ENCODE peak calls at places on chromosomes 2 and 18, in nine cellular contexts. E is neural progenitor cell; N is dorsolateral prefrontal cortex; M is CD8-positive, alpha-beta T cell; J is activated B cell treated with CpG ODN at 0.5 μM for 24 hours; T is HCT116; S is upper lobe of right lung; Q is heart left ventricle; I is GM13976. C is an unnamed sample.

GRCh38 chr2:237968048-237968862 is 1.4 kb downstream of the UBE2F start:
- DNase-seq in Q (peak; percentile 60), M (peak; percentile 58), T (no peak), E (no peak), S (peak; percentile 62), J (no peak), I (peak; percentile 81), N (no peak), C (peak; percentile 53)

GRCh38 chr2:43874776-43875451 is 36.1 kb downstream of the ABCG8 start:
- DNase-seq in S (no peak), T (no peak), J (no peak), M (no peak), I (peak; percentile 12), E (no peak), Q (no peak), N (no peak), C (no peak)

GRCh38 chr2:129318581-129319421 is 660.7 kb upstream of the RAB6C start:
- DNase-seq in M (no peak), S (no peak), I (no peak), Q (no peak), J (no peak), T (no peak), E (no peak), N (no peak), C (no peak)

GRCh38 chr2:128512664-128513415 is 194.2 kb upstream of the HS6ST1 start:
- DNase-seq in N (peak; percentile 7), M (no peak), I (peak; percentile 9), J (no peak), T (no peak), S (peak; percentile 35), E (no peak), Q (no peak), C (no peak)

GRCh38 chr2:12931211-12931844 is 214.6 kb downstream of the TRIB2 start:
- DNase-seq in T (peak; percentile 28), Q (peak; percentile 23), E (peak; percentile 51), N (no peak), M (no peak), J (no peak), S (no peak), I (peak; percentile 30), C (peak; percentile 56)

GRCh38 chr2:234102112-234102511 is 51.6 kb downstream of the SPP2 start:
- DNase-seq in N (no peak), T (peak; percentile 46), M (no peak), J (no peak), I (no peak), E (no peak), S (no peak), Q (no peak), C (no peak)

GRCh38 chr2:101173707-101174295 is 22.6 kb upstream of the TBC1D8 start:
- DNase-seq in M (no peak), S (no peak), E (no peak), Q (peak; percentile 45), N (no peak), J (peak; percentile 39), I (peak; percentile 38), T (no peak), C (no peak)

GRCh38 chr2:75565523-75566449 is 5.0 kb upstream of the EVA1A start:
- DNase-seq in I (no peak), N (no peak), J (no peak), M (no peak), E (no peak), S (no peak), Q (no peak), T (no peak), C (no peak)

GRCh38 chr2:216535454-216535995 is 36.9 kb downstream of the RPL37A start:
- DNase-seq in Q (peak; percentile 81), I (no peak), M (no peak), N (peak; percentile 35), J (no peak), T (no peak), S (no peak), E (no peak), C (peak; percentile 73)

GRCh38 chr2:176106636-176107539 is at the start of gene HOXD11:
- DNase-seq in T (no peak), N (no peak), J (no peak), S (no peak), I (no peak), E (peak; percentile 65), Q (no peak), M (no peak), C (peak; percentile 42)

GRCh38 chr2:113877651-113878594 is 12.0 kb upstream of the ACTR3 start:
- DNase-seq in M (no peak), E (no peak), S (no peak), N (no peak), J (no peak), T (peak; percentile 85), I (no peak), Q (no peak), C (peak; percentile 63)

DNA sequence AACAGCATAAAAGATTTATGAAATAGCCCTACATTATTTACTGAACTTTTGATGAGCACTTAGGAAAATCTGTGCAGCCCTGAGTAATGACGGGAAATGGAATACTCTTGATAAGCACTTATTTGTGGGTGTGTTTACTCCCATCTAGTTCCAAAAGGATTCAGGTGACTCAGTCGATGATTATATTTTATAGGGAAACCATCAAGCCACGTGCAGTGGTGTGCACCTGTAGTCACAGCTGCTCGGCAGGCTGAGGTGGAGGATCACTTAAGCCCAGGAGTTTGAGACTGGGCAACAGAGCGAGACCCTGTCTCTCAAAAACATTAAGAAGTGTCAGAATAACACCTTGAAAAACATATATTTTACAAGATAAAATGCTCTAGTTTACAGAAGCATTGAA is 91.9 kb downstream of the CABYR start:
- DNase-seq in Q (no peak), M (no peak), E (no peak), T (no peak), N (no peak), I (no peak), S (no peak), J (no peak), C (no peak)
- TF ChIP-seq CTCF in Q (no peak), M (no peak), E (no peak), T (no peak), N (no peak), I (no peak), S (no peak), J (no peak), C (no peak)

DNA sequence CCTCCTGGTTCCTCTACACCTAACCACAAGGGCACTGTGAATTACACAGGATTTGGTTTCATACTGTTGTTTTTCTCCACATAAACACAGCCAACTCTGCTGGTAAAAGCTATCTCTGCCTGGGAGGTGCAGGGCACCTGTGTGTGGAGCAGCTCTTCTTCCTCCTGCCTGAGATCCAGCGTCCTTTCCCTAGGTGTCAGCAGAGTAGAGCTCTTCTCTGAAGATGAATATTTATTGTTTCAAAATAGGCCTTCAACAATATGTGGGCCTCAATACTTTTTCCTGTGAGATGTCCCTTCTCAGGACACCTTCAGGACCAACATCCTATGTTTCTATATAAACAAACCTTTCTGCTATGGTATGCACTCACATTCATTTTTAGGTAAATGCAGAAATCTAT is 573.9 kb upstream of the ID2 start:
- DNase-seq in E (no peak), Q (no peak), N (no peak), J (no peak), T (no peak), I (no peak), S (no peak), M (no peak), C (no peak)
- TF ChIP-seq CTCF in E (no peak), Q (no peak), N (no peak), J (no peak), T (no peak), I (no peak), S (no peak), M (no peak), C (no peak)

GRCh38 chr18:58639237-58639636 is 10.3 kb upstream of the ALPK2 start:
- DNase-seq in M (no peak), N (no peak), T (no peak), S (no peak), E (no peak), Q (no peak), I (no peak), J (no peak), C (no peak)

GRCh38 chr18:58637197-58637596 is 8.3 kb upstream of the ALPK2 start:
- DNase-seq in S (no peak), M (no peak), I (no peak), T (no peak), N (no peak), E (no peak), J (no peak), Q (no peak), C (no peak)

GRCh38 chr18:58640428-58640805 is 11.5 kb upstream of the ALPK2 start:
- DNase-seq in J (no peak), N (no peak), I (no peak), M (no peak), E (peak; percentile 24), T (no peak), Q (no peak), S (no peak), C (peak; percentile 27)

GRCh38 chr18:58639751-58640427 is 11.0 kb upstream of the ALPK2 start:
- DNase-seq in T (no peak), J (no peak), M (no peak), Q (no peak), E (no peak), I (no peak), N (no peak), S (no peak), C (peak; percentile 81)

DNA sequence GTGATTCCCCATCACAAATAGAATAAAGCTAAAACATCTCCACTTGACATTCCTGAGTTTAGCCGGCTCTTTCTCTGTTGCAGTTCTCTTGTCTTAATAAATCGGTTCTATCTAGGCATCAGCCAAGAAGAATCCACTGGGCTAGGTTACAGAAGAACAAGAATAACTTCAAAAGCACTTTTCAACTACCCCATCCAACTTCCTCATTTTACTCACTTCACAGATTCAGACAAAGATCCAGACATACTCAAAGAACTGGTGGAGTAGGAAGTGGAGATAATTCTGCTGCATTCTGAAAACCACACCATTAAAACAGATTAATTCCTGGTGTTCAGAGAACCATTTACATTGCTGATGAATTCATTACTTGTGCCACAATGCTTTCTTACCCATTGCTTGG is 9.6 kb upstream of the ALPK2 start:
- DNase-seq in I (no peak), T (no peak), J (no peak), E (no peak), Q (no peak), N (no peak), S (no peak), M (no peak), C (no peak)
- TF ChIP-seq CTCF in I (no peak), T (no peak), J (no peak), E (no peak), Q (no peak), N (no peak), S (no peak), M (no peak), C (no peak)

DNA sequence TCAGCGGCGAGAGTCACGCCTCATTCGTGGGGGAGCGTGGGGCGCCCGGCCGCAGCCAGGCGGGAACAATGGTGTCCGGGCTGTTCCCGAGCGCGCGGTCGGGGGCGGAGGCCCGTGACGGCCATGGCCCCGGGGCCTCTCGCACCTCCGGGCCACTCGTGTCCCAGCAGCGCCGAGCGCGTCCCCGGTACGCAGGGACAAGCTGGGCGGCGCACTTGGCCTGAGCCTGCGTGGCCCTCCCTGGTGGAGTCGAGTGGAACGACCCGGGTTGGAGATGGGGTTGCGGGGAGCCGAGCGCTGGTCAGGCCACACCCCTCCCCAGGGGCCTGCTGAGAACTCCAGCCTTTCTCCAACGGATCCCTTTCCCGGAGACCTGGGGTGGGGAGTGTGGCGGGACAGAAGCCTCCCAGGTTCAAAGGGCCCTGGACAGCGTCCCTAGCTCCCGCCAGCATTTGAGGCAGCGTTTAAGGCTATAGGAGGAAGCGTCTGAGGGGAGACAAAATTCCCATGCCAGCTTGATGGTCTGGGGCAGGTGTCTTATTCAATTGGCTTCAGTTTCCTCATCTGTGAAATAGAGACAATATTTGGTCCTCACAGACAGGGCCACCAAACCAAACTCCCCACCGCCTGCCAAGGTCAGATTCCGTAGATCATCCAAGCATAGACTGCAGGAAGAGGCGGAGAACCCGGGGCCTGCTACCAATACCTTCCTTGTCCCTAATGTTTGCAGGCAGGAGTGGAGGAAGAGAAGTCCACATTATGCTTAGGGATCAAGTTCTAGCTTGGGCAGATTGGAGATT is 545 bp downstream of the CNDP2 start:
- DNase-seq in M (no peak), S (peak; percentile 87), J (no peak), Q (peak; percentile 82), N (no peak), E (peak; percentile 71), I (no peak), T (peak; percentile 26), C (peak; percentile 54)
- TF ChIP-seq CTCF in M (no peak), S (peak; percentile 25), J (no peak), Q (no peak), N (no peak), E (no peak), I (no peak), T (peak; percentile 7), C (no peak)

C was measured in MCF 10A.